ENCODE peak calls at places on chromosomes 16 and 17, in six cellular contexts. One of them, this sample, is unnamed.

GRCh38 chr17:57419940-57420522 is 163.7 kb downstream of the MSI2 start:
- ATAC-seq in K562: peak; percentile 58
- ATAC-seq in GM12878: no peak
- ATAC-seq in upper lobe of left lung: no peak
- ATAC-seq in A549: peak; percentile 71
- ATAC-seq in HepG2: peak; percentile 32
- ATAC-seq in this sample: no peak

GRCh38 chr17:21275047-21275578 is 9.4 kb upstream of the MAP2K3 start:
- ATAC-seq in GM12878: peak; percentile 25
- ATAC-seq in A549: peak; percentile 29
- ATAC-seq in HepG2: peak; percentile 25
- ATAC-seq in K562: no peak
- ATAC-seq in upper lobe of left lung: no peak
- ATAC-seq in this sample: no peak

GRCh38 chr17:71494456-71494855 is 626.4 kb upstream of the SOX9 start:
- ATAC-seq in HepG2: no peak
- ATAC-seq in K562: no peak
- ATAC-seq in GM12878: no peak
- ATAC-seq in A549: no peak
- ATAC-seq in upper lobe of left lung: no peak
- ATAC-seq in this sample: no peak

GRCh38 chr16:70460737-70461261 is 6.4 kb downstream of the FCSK start:
- ATAC-seq in GM12878: peak; percentile 71
- ATAC-seq in A549: peak; percentile 54
- ATAC-seq in K562: no peak
- ATAC-seq in HepG2: peak; percentile 48
- ATAC-seq in upper lobe of left lung: peak; percentile 24
- ATAC-seq in this sample: no peak

GRCh38 chr17:42031584-42031983 is 11.7 kb downstream of the NKIRAS2 start:
- ATAC-seq in upper lobe of left lung: peak; percentile 12
- ATAC-seq in K562: no peak
- ATAC-seq in GM12878: no peak
- ATAC-seq in HepG2: peak; percentile 17
- ATAC-seq in A549: no peak
- ATAC-seq in this sample: no peak

GRCh38 chr16:66660422-66661209 is 35.9 kb downstream of the CMTM4 start:
- ATAC-seq in HepG2: peak; percentile 98
- ATAC-seq in A549: peak; percentile 96
- ATAC-seq in upper lobe of left lung: peak; percentile 88
- ATAC-seq in K562: peak; percentile 98
- ATAC-seq in GM12878: peak; percentile 27
- ATAC-seq in this sample: peak; percentile 93

GRCh38 chr17:27974531-27975145 is 67.8 kb upstream of the NLK start:
- ATAC-seq in A549: peak; percentile 30
- ATAC-seq in HepG2: no peak
- ATAC-seq in upper lobe of left lung: no peak
- ATAC-seq in GM12878: peak; percentile 20
- ATAC-seq in K562: peak; percentile 53
- ATAC-seq in this sample: no peak

GRCh38 chr16:53829186-53829747 is 125.3 kb downstream of the FTO start:
- ATAC-seq in K562: no peak
- ATAC-seq in HepG2: no peak
- ATAC-seq in A549: no peak
- ATAC-seq in GM12878: no peak
- ATAC-seq in upper lobe of left lung: no peak
- ATAC-seq in this sample: no peak

GRCh38 chr16:1642148-1642547 is 30.0 kb downstream of the CRAMP1 start:
- ATAC-seq in A549: no peak
- ATAC-seq in upper lobe of left lung: no peak
- ATAC-seq in K562: no peak
- ATAC-seq in GM12878: no peak
- ATAC-seq in HepG2: no peak
- ATAC-seq in this sample: no peak

GRCh38 chr17:55272711-55273578 is 8.2 kb downstream of the HLF start:
- ATAC-seq in A549: no peak
- ATAC-seq in GM12878: no peak
- ATAC-seq in HepG2: peak; percentile 4
- ATAC-seq in K562: no peak
- ATAC-seq in upper lobe of left lung: no peak
- ATAC-seq in this sample: peak; percentile 29

GRCh38 chr16:46894011-46894672 is 10.0 kb downstream of the GPT2 start:
- ATAC-seq in HepG2: no peak
- ATAC-seq in GM12878: no peak
- ATAC-seq in A549: no peak
- ATAC-seq in upper lobe of left lung: no peak
- ATAC-seq in K562: no peak
- ATAC-seq in this sample: peak; percentile 49

GRCh38 chr17:68228817-68229570 is 18.8 kb upstream of the AMZ2 start:
- ATAC-seq in K562: no peak
- ATAC-seq in upper lobe of left lung: peak; percentile 44
- ATAC-seq in GM12878: no peak
- ATAC-seq in HepG2: no peak
- ATAC-seq in A549: peak; percentile 29
- ATAC-seq in this sample: no peak

GRCh38 chr16:54554581-54554980 is 268.0 kb upstream of the IRX3 start:
- ATAC-seq in A549: no peak
- ATAC-seq in HepG2: no peak
- ATAC-seq in upper lobe of left lung: peak; percentile 51
- ATAC-seq in GM12878: no peak
- ATAC-seq in K562: no peak
- ATAC-seq in this sample: no peak

GRCh38 chr17:40107266-40107980 is 7.0 kb upstream of the NR1D1 start:
- ATAC-seq in GM12878: peak; percentile 39
- ATAC-seq in HepG2: no peak
- ATAC-seq in K562: no peak
- ATAC-seq in upper lobe of left lung: no peak
- ATAC-seq in A549: no peak
- ATAC-seq in this sample: peak; percentile 5

GRCh38 chr17:43531955-43532354 is 14.2 kb downstream of the ETV4 start:
- ATAC-seq in upper lobe of left lung: no peak
- ATAC-seq in HepG2: no peak
- ATAC-seq in GM12878: no peak
- ATAC-seq in K562: no peak
- ATAC-seq in A549: no peak
- ATAC-seq in this sample: no peak

GRCh38 chr17:43529977-43530302 is 16.2 kb downstream of the ETV4 start:
- ATAC-seq in upper lobe of left lung: peak; percentile 2
- ATAC-seq in HepG2: no peak
- ATAC-seq in A549: no peak
- ATAC-seq in K562: peak; percentile 8
- ATAC-seq in GM12878: no peak
- ATAC-seq in this sample: no peak

GRCh38 chr17:43530303-43531081 is 15.6 kb downstream of the ETV4 start:
- ATAC-seq in upper lobe of left lung: peak; percentile 77
- ATAC-seq in HepG2: peak; percentile 74
- ATAC-seq in K562: peak; percentile 69
- ATAC-seq in GM12878: no peak
- ATAC-seq in A549: peak; percentile 7
- ATAC-seq in this sample: peak; percentile 77

GRCh38 chr17:43532581-43532980 is 13.6 kb downstream of the ETV4 start:
- ATAC-seq in A549: no peak
- ATAC-seq in upper lobe of left lung: no peak
- ATAC-seq in K562: no peak
- ATAC-seq in HepG2: no peak
- ATAC-seq in GM12878: no peak
- ATAC-seq in this sample: no peak

DNA sequence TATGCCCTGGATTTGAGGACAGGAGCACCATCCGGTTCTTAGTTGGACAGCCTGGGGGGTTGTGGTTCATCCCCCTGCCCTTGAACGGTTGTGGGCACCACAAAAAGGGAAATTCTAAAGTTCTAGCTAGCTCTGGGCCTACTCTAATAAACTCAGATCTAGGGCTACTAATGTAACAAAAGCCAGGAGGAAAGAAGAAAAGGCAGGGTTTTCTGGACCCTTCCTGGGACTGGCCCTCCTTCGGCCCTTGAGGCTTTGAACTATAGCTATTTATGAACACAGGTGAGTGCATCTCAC is 15.1 kb downstream of the ETV4 start:
- ATAC-seq in HepG2: no peak
- ATAC-seq in upper lobe of left lung: no peak
- ATAC-seq in A549: no peak
- ATAC-seq in GM12878: no peak
- ATAC-seq in K562: no peak
- ATAC-seq in this sample: no peak
- TF ChIP-seq POLR2A in HepG2: no peak
- TF ChIP-seq POLR2A in upper lobe of left lung: no peak
- TF ChIP-seq POLR2A in A549: no peak
- TF ChIP-seq POLR2A in GM12878: no peak
- TF ChIP-seq POLR2A in K562: no peak
- TF ChIP-seq POLR2A in this sample: no peak

GRCh38 chr16:69327585-69328310 is 2.6 kb downstream of the PDF start:
- ATAC-seq in HepG2: no peak
- ATAC-seq in GM12878: no peak
- ATAC-seq in A549: no peak
- ATAC-seq in upper lobe of left lung: no peak
- ATAC-seq in K562: no peak
- ATAC-seq in this sample: no peak
- TF ChIP-seq EP300 in HepG2: no peak
- TF ChIP-seq EP300 in GM12878: no peak
- TF ChIP-seq EP300 in A549: no peak
- TF ChIP-seq EP300 in upper lobe of left lung: no peak
- TF ChIP-seq EP300 in K562: no peak
- TF ChIP-seq EP300 in this sample: no peak

GRCh38 chr16:74230126-74230525 is 66.5 kb upstream of the PSMD7 start:
- ATAC-seq in GM12878: no peak
- ATAC-seq in K562: no peak
- ATAC-seq in HepG2: no peak
- ATAC-seq in upper lobe of left lung: no peak
- ATAC-seq in A549: no peak
- ATAC-seq in this sample: no peak

GRCh38 chr16:74224828-74225227 is 71.8 kb upstream of the PSMD7 start:
- ATAC-seq in upper lobe of left lung: no peak
- ATAC-seq in A549: no peak
- ATAC-seq in GM12878: no peak
- ATAC-seq in K562: no peak
- ATAC-seq in HepG2: no peak
- ATAC-seq in this sample: no peak

GRCh38 chr16:74225278-74225677 is 71.3 kb upstream of the PSMD7 start:
- ATAC-seq in K562: no peak
- ATAC-seq in upper lobe of left lung: no peak
- ATAC-seq in HepG2: no peak
- ATAC-seq in A549: no peak
- ATAC-seq in GM12878: no peak
- ATAC-seq in this sample: no peak

DNA sequence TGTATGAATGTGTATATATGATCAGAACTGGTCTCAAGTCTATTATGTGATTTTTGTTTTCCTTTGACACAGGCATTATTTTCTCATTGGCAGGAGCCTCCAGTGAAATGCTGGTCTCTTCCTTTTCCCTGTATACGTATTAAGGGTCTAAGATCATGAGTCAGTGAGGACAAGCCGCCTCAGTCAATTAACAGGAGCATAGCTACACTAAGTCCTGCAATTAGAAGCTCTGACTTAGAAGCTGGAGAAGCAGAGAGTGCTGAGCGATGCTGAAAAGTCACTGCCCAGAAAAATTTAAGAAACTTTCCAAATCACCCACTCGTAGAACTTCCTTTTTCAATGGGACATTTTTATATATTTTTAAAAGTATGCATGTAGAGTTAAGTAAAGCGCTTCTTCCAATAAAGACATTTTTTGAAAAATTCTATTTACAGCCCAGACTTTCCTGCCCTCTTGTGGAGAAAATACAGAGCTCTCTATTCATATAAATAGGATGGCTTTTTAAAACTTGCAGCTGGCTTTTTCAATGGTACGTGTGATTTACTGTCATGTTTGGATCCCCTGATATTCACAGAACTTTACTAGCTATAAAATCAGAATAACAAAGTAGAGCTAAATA is 70.1 kb upstream of the PSMD7 start:
- ATAC-seq in HepG2: no peak
- ATAC-seq in K562: no peak
- ATAC-seq in GM12878: no peak
- ATAC-seq in A549: peak; percentile 45
- ATAC-seq in upper lobe of left lung: no peak
- ATAC-seq in this sample: no peak
- TF ChIP-seq CTCF in HepG2: peak; percentile 20
- TF ChIP-seq CTCF in K562: no peak
- TF ChIP-seq CTCF in GM12878: peak; percentile 8
- TF ChIP-seq CTCF in A549: peak; percentile 48
- TF ChIP-seq CTCF in upper lobe of left lung: no peak
- TF ChIP-seq CTCF in this sample: peak; percentile 69

GRCh38 chr17:83080641-83081560 is 1.5 kb downstream of the METRNL start:
- ATAC-seq in K562: peak; percentile 32
- ATAC-seq in A549: no peak
- ATAC-seq in HepG2: no peak
- ATAC-seq in GM12878: peak; percentile 72
- ATAC-seq in upper lobe of left lung: no peak
- ATAC-seq in this sample: peak; percentile 17
- TF ChIP-seq POLR2A in K562: no peak
- TF ChIP-seq POLR2A in A549: no peak
- TF ChIP-seq POLR2A in HepG2: no peak
- TF ChIP-seq POLR2A in GM12878: no peak
- TF ChIP-seq POLR2A in upper lobe of left lung: peak; percentile 36
- TF ChIP-seq POLR2A in this sample: peak; percentile 29

GRCh38 chr16:72990003-72990521 is 57.9 kb downstream of the ZFHX3 start:
- ATAC-seq in K562: no peak
- ATAC-seq in A549: peak; percentile 76
- ATAC-seq in GM12878: no peak
- ATAC-seq in HepG2: peak; percentile 18
- ATAC-seq in upper lobe of left lung: peak; percentile 77
- ATAC-seq in this sample: peak; percentile 74
- TF ChIP-seq EP300 in K562: no peak
- TF ChIP-seq EP300 in A549: no peak
- TF ChIP-seq EP300 in GM12878: no peak
- TF ChIP-seq EP300 in HepG2: no peak
- TF ChIP-seq EP300 in upper lobe of left lung: peak; percentile 95
- TF ChIP-seq EP300 in this sample: no peak

DNA sequence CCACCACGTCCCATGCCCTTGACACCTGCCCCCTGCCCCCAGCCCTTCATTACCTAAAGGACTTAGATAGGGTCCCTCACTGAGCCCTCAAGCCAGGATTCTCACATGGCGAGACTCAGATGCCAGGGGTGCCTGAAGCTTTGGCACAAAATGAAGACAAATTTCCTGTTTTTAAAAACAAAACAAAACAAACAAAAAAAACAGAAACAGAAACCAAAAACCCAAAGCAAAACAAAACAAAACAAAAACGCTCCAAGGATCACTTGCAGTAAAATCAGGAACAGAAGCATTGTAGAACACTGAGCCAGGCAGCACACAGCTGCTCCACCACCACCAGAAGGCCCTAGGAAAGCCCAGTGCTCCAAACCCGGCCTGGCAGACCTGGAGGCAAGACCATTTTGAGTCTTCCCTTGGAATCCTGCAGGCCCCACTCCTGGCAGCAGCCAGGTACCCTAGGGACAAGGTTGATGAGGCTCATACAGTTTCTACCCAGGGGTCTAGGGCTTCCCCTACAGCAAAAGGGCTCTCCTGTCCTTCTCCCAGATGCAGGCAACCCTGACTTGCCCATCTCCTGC is 20.8 kb downstream of the MYO18A start:
- ATAC-seq in A549: no peak
- ATAC-seq in HepG2: no peak
- ATAC-seq in K562: no peak
- ATAC-seq in upper lobe of left lung: no peak
- ATAC-seq in GM12878: peak; percentile 15
- ATAC-seq in this sample: no peak
- TF ChIP-seq CTCF in A549: no peak
- TF ChIP-seq CTCF in HepG2: no peak
- TF ChIP-seq CTCF in K562: no peak
- TF ChIP-seq CTCF in upper lobe of left lung: no peak
- TF ChIP-seq CTCF in GM12878: no peak
- TF ChIP-seq CTCF in this sample: no peak

GRCh38 chr17:7931709-7932482 is at the start of the genes CNTROB and TRAPPC1:
- ATAC-seq in K562: peak; percentile 96
- ATAC-seq in A549: peak; percentile 94
- ATAC-seq in GM12878: peak; percentile 92
- ATAC-seq in HepG2: peak; percentile 94
- ATAC-seq in upper lobe of left lung: peak; percentile 99
- ATAC-seq in this sample: peak; percentile 99
- TF ChIP-seq POLR2A in K562: peak; percentile 85
- TF ChIP-seq POLR2A in A549: peak; percentile 72
- TF ChIP-seq POLR2A in GM12878: peak; percentile 92
- TF ChIP-seq POLR2A in HepG2: peak; percentile 50
- TF ChIP-seq POLR2A in upper lobe of left lung: peak; percentile 93
- TF ChIP-seq POLR2A in this sample: peak; percentile 45